ENCODE peak calls at places on chromosomes 13 and 19, in seven cellular contexts. W is heart right ventricle; V is stimulated activated CD4-positive, alpha-beta T cell treated with anti-CD3 and anti-CD28 coated beads, Interleukin-2, amount 100 ng/mL, for 48 hours; K is sciatic nerve; U is left ventricle myocardium superior; Z is HL-60; C is stimulated activated CD8-positive, alpha-beta memory T cell treated with anti-CD3 and anti-CD28 coated beads, Interleukin-4, amount 100 ng/mL, for 24 hours. D is an unnamed sample.
A peak's percentile ranks its signal among the peaks of the same experiment; 100 is the strongest.

GRCh38 chr19:872266-872951 is 12.9 kb downstream of the CFD start:
- DNase-seq in K (peak; percentile 79), W (no peak), V (peak; percentile 75), C (peak; percentile 57), U (peak; percentile 81), Z (no peak), D (peak; percentile 92)

GRCh38 chr19:1977116-1977515 is 36.1 kb downstream of the CSNK1G2 start:
- DNase-seq in C (no peak), Z (no peak), W (no peak), V (no peak), U (no peak), K (no peak), D (no peak)

GRCh38 chr19:10769533-10770491 is 51.9 kb downstream of the DNM2 start:
- DNase-seq in K (no peak), Z (no peak), C (no peak), V (no peak), W (peak; percentile 66), U (peak; percentile 78), D (no peak)

GRCh38 chr13:95180513-95181245 is 120.6 kb downstream of the ABCC4 start:
- DNase-seq in V (no peak), U (no peak), C (no peak), K (no peak), Z (no peak), W (no peak), D (no peak)

GRCh38 chr19:21595185-21595584 is 89.8 kb downstream of the ZNF429 start:
- DNase-seq in Z (no peak), K (no peak), U (no peak), V (no peak), C (no peak), W (no peak), D (no peak)

GRCh38 chr19:8352134-8352827 is 9.2 kb upstream of the KANK3 start:
- DNase-seq in K (no peak), V (no peak), U (no peak), Z (no peak), W (no peak), C (no peak), D (no peak)

GRCh38 chr19:5452594-5453565 is 2.3 kb upstream of the ZNRF4 start:
- DNase-seq in U (no peak), V (no peak), K (no peak), C (no peak), W (no peak), Z (no peak), D (no peak)

GRCh38 chr19:50702870-50703829 is 16.5 kb downstream of the SHANK1 start:
- DNase-seq in K (no peak), Z (no peak), C (no peak), W (no peak), U (no peak), V (no peak), D (no peak)

GRCh38 chr13:93058301-93058700 is 168.3 kb upstream of the GPC6 start:
- DNase-seq in U (no peak), K (no peak), C (no peak), V (no peak), W (no peak), Z (no peak), D (no peak)

GRCh38 chr13:112887151-112887550 is 81.9 kb upstream of the MCF2L start:
- DNase-seq in Z (no peak), U (no peak), W (no peak), K (no peak), C (no peak), V (no peak), D (no peak)

GRCh38 chr13:98284677-98285076 is 107.6 kb upstream of the RNF113B start:
- DNase-seq in Z (no peak), K (no peak), C (no peak), U (no peak), V (no peak), W (no peak), D (no peak)

GRCh38 chr19:41025871-41026270 is 34.8 kb downstream of the CYP2B6 start:
- DNase-seq in C (no peak), K (no peak), Z (no peak), V (no peak), U (no peak), W (no peak), D (no peak)

GRCh38 chr19:49894879-49895565 is 1.7 kb downstream of the IL4I1 start:
- DNase-seq in V (peak; percentile 45), U (no peak), Z (no peak), W (no peak), K (peak; percentile 58), C (peak; percentile 17), D (peak; percentile 80)

GRCh38 chr19:51462681-51463080 is 4.4 kb upstream of the SIGLEC8 start:
- DNase-seq in U (no peak), K (no peak), V (no peak), Z (no peak), W (no peak), C (no peak), D (no peak)